ENCODE peak calls at places on chromosomes 11 and 22, in six cellular contexts. J is hypothalamus, P is amniotic stem cell, V is endothelial cell, U is cardiac muscle cell, Q is SHP77. S is an unnamed sample.

GRCh38 chr11:96235725-96236124 is 107.3 kb downstream of the MAML2 start:
- DNase-seq in Q (no peak), V (no peak), J (no peak), P (no peak), U (no peak), S (no peak)

GRCh38 chr11:118979434-118979833 is 7.9 kb downstream of the FOXR1 start:
- DNase-seq in P (no peak), U (no peak), V (no peak), J (no peak), Q (no peak), S (no peak)

GRCh38 chr11:96356837-96357236 is 13.8 kb upstream of the MAML2 start:
- DNase-seq in V (no peak), P (no peak), U (no peak), J (no peak), Q (no peak), S (no peak)

GRCh38 chr11:46527586-46527985 is 66.2 kb downstream of the AMBRA1 start:
- DNase-seq in Q (no peak), J (no peak), P (no peak), V (no peak), U (no peak), S (no peak)

GRCh38 chr11:20417771-20418170 is 30.3 kb downstream of the PRMT3 start:
- DNase-seq in U (no peak), P (no peak), Q (no peak), V (no peak), J (no peak), S (no peak)

GRCh38 chr11:63512816-63513215 is 6.9 kb downstream of the LGALS12 start:
- DNase-seq in U (no peak), Q (no peak), V (no peak), J (no peak), P (no peak), S (no peak)

GRCh38 chr22:47691152-47691895 is 928.9 kb downstream of the TBC1D22A start:
- DNase-seq in P (no peak), V (no peak), Q (no peak), U (no peak), J (no peak), S (no peak)

GRCh38 chr11:92977401-92977800 is 8.0 kb downstream of the MTNR1B start:
- DNase-seq in P (no peak), Q (no peak), U (no peak), V (no peak), J (no peak), S (no peak)

GRCh38 chr11:126993599-126993998 is 7.0 kb downstream of the KIRREL3 start:
- DNase-seq in P (peak), U (no peak), J (no peak), V (no peak), Q (no peak), S (no peak)

GRCh38 chr11:119152043-119152442 is 3.2 kb downstream of the ABCG4 start:
- DNase-seq in J (no peak), U (no peak), P (no peak), V (no peak), Q (no peak), S (no peak)

GRCh38 chr11:15707971-15708370 is 593.2 kb downstream of the INSC start:
- DNase-seq in P (peak), U (no peak), Q (peak), V (no peak), J (peak), S (peak)

GRCh38 chr11:100966366-100966765 is 163.2 kb downstream of the PGR start:
- DNase-seq in Q (no peak), U (no peak), V (no peak), P (no peak), J (no peak), S (no peak)

GRCh38 chr11:120122921-120123683 is 14.8 kb downstream of the TRIM29 start:
- DNase-seq in P (no peak), Q (no peak), U (no peak), J (no peak), V (no peak), S (no peak)

GRCh38 chr11:34614334-34615113 is 6.4 kb upstream of the EHF start:
- DNase-seq in U (peak), J (no peak), Q (no peak), V (no peak), P (no peak), S (no peak)

GRCh38 chr11:77179048-77179447 is 51.0 kb downstream of the MYO7A start:
- DNase-seq in U (no peak), V (no peak), P (no peak), J (peak), Q (no peak), S (peak)

GRCh38 chr11:17730608-17731462 is 3.7 kb upstream of the KCNC1 start:
- DNase-seq in P (peak), U (peak), Q (peak), J (peak), V (peak), S (peak)

GRCh38 chr11:64858467-64859401 is 14.3 kb upstream of the CDC42BPG start:
- DNase-seq in J (no peak), P (no peak), Q (no peak), U (no peak), V (no peak), S (no peak)

GRCh38 chr22:18034076-18034475 is 9.7 kb upstream of the MICAL3 start:
- DNase-seq in V (no peak), U (no peak), Q (no peak), P (no peak), J (no peak), S (no peak)

GRCh38 chr11:94722735-94723134 is 45.4 kb upstream of the AMOTL1 start:
- DNase-seq in V (no peak), P (no peak), Q (no peak), J (no peak), U (no peak), S (no peak)

GRCh38 chr11:34644669-34645406 is 23.9 kb downstream of the EHF start:
- DNase-seq in J (no peak), U (no peak), P (no peak), Q (no peak), V (no peak), S (no peak)

GRCh38 chr11:38176812-38177322 is 1578.8 kb upstream of the RAG2 start:
- DNase-seq in J (no peak), Q (no peak), P (no peak), V (no peak), U (no peak), S (no peak)

GRCh38 chr11:61921446-61921845 is 4.1 kb upstream of the RAB3IL1 start:
- DNase-seq in J (no peak), U (no peak), Q (no peak), V (no peak), P (no peak), S (no peak)

GRCh38 chr11:86418513-86418912 is 43.8 kb downstream of the CCDC81 start:
- DNase-seq in Q (no peak), U (no peak), J (no peak), V (no peak), P (no peak), S (no peak)

GRCh38 chr11:88538088-88538487 is 200.6 kb upstream of the CTSC start:
- DNase-seq in J (no peak), P (no peak), Q (no peak), V (no peak), U (no peak), S (no peak)

GRCh38 chr11:75339685-75340409 is 11.6 kb downstream of the ARRB1 start:
- DNase-seq in P (no peak), Q (no peak), U (no peak), J (no peak), V (no peak), S (no peak)